ENCODE peak calls at places on chromosome 9, in six cellular contexts. Z, E, J, F, C and K are unnamed samples.

GRCh38 chr9:12702160-12702758 is 9.1 kb downstream of the TYRP1 start:
- DNase-seq in C (no peak), J (no peak), Z (peak; percentile 39), F (peak; percentile 71), E (no peak), K (no peak)

GRCh38 chr9:137759649-137760321 is 117.8 kb upstream of the CACNA1B start:
- DNase-seq in Z (peak; percentile 58), E (no peak), J (no peak), F (no peak), C (no peak), K (no peak)

GRCh38 chr9:137606005-137606601 is 617 bp downstream of the ARRDC1 start:
- DNase-seq in C (no peak), Z (no peak), J (peak; percentile 22), F (peak; percentile 40), E (no peak), K (no peak)

GRCh38 chr9:76423216-76424177 is 29.3 kb upstream of the RFK start:
- DNase-seq in Z (no peak), C (no peak), E (no peak), F (peak; percentile 51), J (no peak), K (no peak)

GRCh38 chr9:83456226-83456625 is 82.0 kb downstream of the FRMD3 start:
- DNase-seq in Z (no peak), E (no peak), J (no peak), C (no peak), F (no peak), K (no peak)

GRCh38 chr9:70278312-70278711 is 19.5 kb downstream of the SMC5 start:
- DNase-seq in Z (no peak), E (no peak), J (no peak), F (no peak), C (no peak), K (no peak)

GRCh38 chr9:93372391-93372790 is 79.1 kb upstream of the FAM120A start:
- DNase-seq in Z (no peak), E (no peak), C (no peak), F (no peak), J (no peak), K (no peak)

GRCh38 chr9:133144142-133144886 is 19.4 kb downstream of the GBGT1 start:
- DNase-seq in E (peak; percentile 56), F (peak; percentile 76), J (peak; percentile 47), C (peak; percentile 81), Z (peak; percentile 83), K (peak; percentile 86)

GRCh38 chr9:114499528-114499927 is 5.7 kb downstream of the WHRN start:
- DNase-seq in E (no peak), F (no peak), J (peak; percentile 73), Z (peak; percentile 27), C (no peak), K (no peak)